ENCODE peak calls at places on chromosomes 1 and 21, in six cellular contexts. G, Z, P, A, I and O are unnamed samples.

GRCh38 chr1:183444243-183444642 is 26.1 kb upstream of the NMNAT2 start:
- DNase-seq in P (no peak), G (no peak), Z (no peak), A (no peak), I (peak), O (no peak)

GRCh38 chr1:245067257-245067656 is 87.5 kb upstream of the KIF26B start:
- DNase-seq in P (no peak), I (peak), Z (no peak), G (no peak), A (no peak), O (no peak)

GRCh38 chr1:47717341-47717740 is 279.5 kb downstream of the FOXD2 start:
- DNase-seq in I (no peak), P (no peak), G (no peak), Z (no peak), A (no peak), O (no peak)

GRCh38 chr1:210074904-210075303 is 136.9 kb downstream of the SYT14 start:
- DNase-seq in P (no peak), G (no peak), I (no peak), Z (no peak), A (no peak), O (no peak)

GRCh38 chr1:34787461-34788420 is 5.1 kb upstream of the GJA4 start:
- DNase-seq in A (peak), P (no peak), I (peak), G (peak), Z (no peak), O (no peak)

GRCh38 chr1:157111396-157112165 is 12.0 kb upstream of the ETV3L start:
- DNase-seq in G (no peak), P (no peak), I (no peak), Z (no peak), A (no peak), O (no peak)

GRCh38 chr1:220544901-220545303 is 17.0 kb downstream of the MARK1 start:
- DNase-seq in I (peak), G (no peak), Z (no peak), P (no peak), A (no peak), O (no peak)

GRCh38 chr1:14913475-14914155 is 239.9 kb upstream of the TMEM51 start:
- DNase-seq in I (no peak), G (no peak), P (no peak), A (no peak), Z (no peak), O (no peak)

GRCh38 chr1:7526867-7527732 is 244.0 kb upstream of the VAMP3 start:
- DNase-seq in G (no peak), I (peak), Z (no peak), A (no peak), P (no peak), O (no peak)

GRCh38 chr1:206703647-206704046 is 18.9 kb downstream of the MAPKAPK2 start:
- DNase-seq in I (no peak), A (no peak), P (no peak), Z (peak), G (no peak), O (no peak)

GRCh38 chr21:30194701-30195299 is 21.1 kb downstream of the CLDN8 start:
- DNase-seq in G (no peak), P (no peak), I (peak), Z (no peak), A (no peak), O (no peak)

GRCh38 chr1:27650527-27651175 is 15.7 kb upstream of the FGR start:
- DNase-seq in Z (no peak), G (no peak), P (no peak), I (peak), A (no peak), O (no peak)

GRCh38 chr1:63575340-63575826 is 17.8 kb upstream of the PGM1 start:
- DNase-seq in A (no peak), G (no peak), I (peak), Z (no peak), P (no peak), O (no peak)

GRCh38 chr1:219990782-219991510 is 55.4 kb downstream of the EPRS1 start:
- DNase-seq in G (no peak), P (no peak), I (peak), A (no peak), Z (no peak), O (no peak)

GRCh38 chr1:24018611-24019580 is 38.8 kb upstream of the SRSF10 start:
- DNase-seq in Z (no peak), P (peak), A (peak), I (peak), G (peak), O (peak)

GRCh38 chr1:151720190-151720953 is 950 bp upstream of the RIIAD1 start:
- DNase-seq in Z (no peak), P (peak), I (no peak), G (no peak), A (no peak), O (no peak)

GRCh38 chr1:160996195-160996594 is 24.8 kb downstream of the F11R start:
- DNase-seq in Z (no peak), A (no peak), P (no peak), I (peak), G (no peak), O (no peak)

GRCh38 chr1:31848381-31848897 is 32.6 kb upstream of the SPOCD1 start:
- DNase-seq in I (no peak), G (no peak), P (no peak), A (no peak), Z (no peak), O (no peak)

GRCh38 chr1:48966583-48966982 is 189.9 kb upstream of the BEND5 start:
- DNase-seq in G (no peak), A (no peak), P (no peak), I (peak), Z (no peak), O (no peak)

GRCh38 chr1:66446261-66447001 is 87.5 kb upstream of the SGIP1 start:
- DNase-seq in Z (no peak), A (peak), I (peak), P (no peak), G (peak), O (peak)

GRCh38 chr1:1360511-1361169 is 2.3 kb upstream of the MXRA8 start:
- DNase-seq in I (peak), G (peak), A (no peak), Z (no peak), P (no peak), O (no peak)

GRCh38 chr1:236465959-236466303 is 57.9 kb upstream of the LGALS8 start:
- DNase-seq in A (no peak), G (no peak), I (no peak), P (no peak), Z (no peak), O (no peak)

GRCh38 chr1:3018576-3018975 is 2.7 kb upstream of the ACTRT2 start:
- DNase-seq in I (no peak), P (no peak), G (no peak), Z (no peak), A (no peak), O (no peak)

GRCh38 chr1:178382372-178382771 is 114.4 kb downstream of the CLEC20A start:
- DNase-seq in A (no peak), I (no peak), G (no peak), Z (no peak), P (no peak), O (no peak)

GRCh38 chr1:203038891-203039608 is 12.8 kb downstream of the PPFIA4 start:
- DNase-seq in Z (peak), P (peak), A (peak), G (peak), I (peak), O (peak)

GRCh38 chr1:9376886-9377333 is 84.2 kb downstream of the SPSB1 start:
- DNase-seq in P (no peak), A (no peak), G (no peak), I (peak), Z (no peak), O (no peak)

GRCh38 chr1:31152181-31152768 is 86.8 kb upstream of the PUM1 start:
- DNase-seq in P (no peak), G (no peak), I (peak), A (peak), Z (no peak), O (no peak)

GRCh38 chr1:209155556-209155955 is 428.0 kb upstream of the CAMK1G start:
- DNase-seq in Z (no peak), I (peak), P (no peak), A (no peak), G (no peak), O (no peak)

GRCh38 chr1:2921970-2922686 is 99.1 kb upstream of the ACTRT2 start:
- DNase-seq in A (peak), P (no peak), Z (peak), I (peak), G (no peak), O (peak)

GRCh38 chr1:167052389-167052788 is 37.8 kb downstream of the GPA33 start:
- DNase-seq in I (no peak), G (no peak), A (peak), Z (no peak), P (no peak), O (no peak)

GRCh38 chr1:67604778-67605177 is 80.2 kb upstream of the GADD45A start:
- DNase-seq in A (no peak), G (no peak), I (no peak), Z (no peak), P (no peak), O (no peak)

GRCh38 chr1:112395832-112396667 is at the start of gene CTTNBP2NL:
- DNase-seq in P (peak), I (peak), G (peak), Z (peak), A (peak), O (peak)

GRCh38 chr1:233025156-233025555 is 74.7 kb downstream of the NTPCR start:
- DNase-seq in Z (no peak), P (peak), I (peak), G (peak), A (peak), O (peak)

GRCh38 chr1:200346744-200347143 is 63.1 kb downstream of the ZNF281 start:
- DNase-seq in Z (no peak), I (peak), G (no peak), P (no peak), A (no peak), O (no peak)

GRCh38 chr1:195026792-195027191 is 1581.4 kb downstream of the KCNT2 start:
- DNase-seq in P (no peak), Z (no peak), A (no peak), G (no peak), I (no peak), O (no peak)

GRCh38 chr21:33825898-33826297 is 89.7 kb downstream of the ATP5PO start:
- DNase-seq in A (no peak), Z (no peak), G (no peak), P (no peak), I (no peak), O (no peak)

GRCh38 chr1:64842244-64842643 is 97.4 kb downstream of the RAVER2 start:
- DNase-seq in A (no peak), G (no peak), Z (no peak), I (no peak), P (no peak), O (no peak)

GRCh38 chr1:117128323-117129079 is 7.0 kb upstream of the TRIM45 start:
- DNase-seq in I (peak), P (no peak), A (no peak), G (no peak), Z (no peak), O (no peak)